ENCODE peak calls at places on chromosomes 1 and 21, in five cellular contexts. P is transverse colon, H is Panc1, U is stomach, Q is astrocyte. I is an unnamed sample.

GRCh38 chr21:46597031-46597430 is 7.9 kb downstream of the S100B start:
- DNase-seq in P (no peak), H (no peak), U (no peak), Q (no peak), I (no peak)

GRCh38 chr21:39136711-39137110 is 46.5 kb downstream of the PSMG1 start:
- DNase-seq in P (no peak), H (no peak), U (no peak), Q (peak), I (no peak)

GRCh38 chr21:25031750-25032149 is 575.5 kb downstream of the MRPL39 start:
- DNase-seq in P (no peak), H (no peak), U (no peak), Q (no peak), I (no peak)

GRCh38 chr1:221900678-221901077 is 158.8 kb upstream of the DUSP10 start:
- DNase-seq in P (no peak), H (no peak), U (no peak), Q (no peak), I (no peak)

GRCh38 chr1:38088366-38088765 is 41.8 kb upstream of the POU3F1 start:
- DNase-seq in P (no peak), H (no peak), U (no peak), Q (no peak), I (no peak)

GRCh38 chr1:156489166-156489934 is 11.2 kb downstream of the MEF2D start:
- DNase-seq in P (no peak), H (no peak), U (no peak), Q (no peak), I (no peak)

GRCh38 chr1:35558374-35559316 is 1.0 kb downstream of the NCDN start:
- DNase-seq in P (no peak), H (no peak), U (no peak), Q (no peak), I (no peak)

GRCh38 chr1:160074865-160075264 is 4.9 kb upstream of the KCNJ10 start:
- DNase-seq in P (no peak), H (no peak), U (no peak), Q (no peak), I (no peak)

GRCh38 chr1:232561381-232561780 is 68.6 kb downstream of the SIPA1L2 start:
- DNase-seq in P (no peak), H (no peak), U (no peak), Q (no peak), I (no peak)

GRCh38 chr1:213970193-213970592 is 17.6 kb upstream of the PROX1 start:
- DNase-seq in P (no peak), H (no peak), U (no peak), Q (peak), I (no peak)

GRCh38 chr1:212438831-212439237 is 6.1 kb downstream of the NENF start:
- DNase-seq in P (no peak), H (no peak), U (no peak), Q (no peak), I (no peak)

GRCh38 chr21:44372616-44373015 is 19.2 kb downstream of the TRPM2 start:
- DNase-seq in P (no peak), H (no peak), U (no peak), Q (no peak), I (no peak)

GRCh38 chr1:36159614-36160387 is 3.8 kb downstream of the MAP7D1 start:
- DNase-seq in P (no peak), H (no peak), U (no peak), Q (no peak), I (no peak)

GRCh38 chr1:180612591-180612990 is 19.2 kb upstream of the XPR1 start:
- DNase-seq in P (no peak), H (no peak), U (no peak), Q (no peak), I (no peak)

GRCh38 chr1:153631047-153632022 is 2.5 kb upstream of the CHTOP start:
- DNase-seq in P (no peak), H (no peak), U (no peak), Q (peak), I (peak)

GRCh38 chr1:170114916-170115315 is 30.8 kb upstream of the NTMT2 start:
- DNase-seq in P (no peak), H (no peak), U (no peak), Q (peak), I (no peak)

GRCh38 chr1:205907794-205908193 is 35.5 kb downstream of the SLC26A9 start:
- DNase-seq in P (no peak), H (no peak), U (no peak), Q (no peak), I (no peak)

GRCh38 chr1:9374748-9375345 is 82.2 kb downstream of the SPSB1 start:
- DNase-seq in P (no peak), H (no peak), U (no peak), Q (no peak), I (no peak)

GRCh38 chr1:170296642-170297041 is 150.9 kb downstream of the NTMT2 start:
- DNase-seq in P (no peak), H (no peak), U (no peak), Q (no peak), I (no peak)

GRCh38 chr1:171583581-171584194 is 38.4 kb upstream of the MYOCOS start:
- DNase-seq in P (no peak), H (no peak), U (no peak), Q (no peak), I (no peak)

GRCh38 chr1:245609354-245609753 is 454.6 kb downstream of the KIF26B start:
- DNase-seq in P (no peak), H (no peak), U (no peak), Q (no peak), I (no peak)

GRCh38 chr1:26190373-26190987 is at the start of gene CATSPER4:
- DNase-seq in P (no peak), H (no peak), U (no peak), Q (no peak), I (no peak)

GRCh38 chr21:40404319-40404906 is 442.5 kb downstream of the DSCAM start:
- DNase-seq in P (no peak), H (no peak), U (no peak), Q (peak), I (no peak)

GRCh38 chr1:211675230-211676105 is at the start of gene NEK2:
- DNase-seq in P (peak), H (peak), U (peak), Q (peak), I (peak)

GRCh38 chr1:225950905-225951351 is 9.9 kb upstream of the LEFTY2 start:
- DNase-seq in P (no peak), H (no peak), U (no peak), Q (no peak), I (no peak)

GRCh38 chr21:15122241-15122640 is 57.4 kb upstream of the NRIP1 start:
- DNase-seq in P (no peak), H (peak), U (no peak), Q (peak), I (no peak)

GRCh38 chr21:42277593-42277992 is 37.6 kb downstream of the TFF3 start:
- DNase-seq in P (no peak), H (no peak), U (no peak), Q (peak), I (no peak)

GRCh38 chr1:34907487-34908090 is 21.9 kb downstream of the DLGAP3 start:
- DNase-seq in P (no peak), H (no peak), U (no peak), Q (no peak), I (no peak)

GRCh38 chr1:51728611-51729155 is 111.8 kb downstream of the OSBPL9 start:
- DNase-seq in P (no peak), H (no peak), U (no peak), Q (peak), I (no peak)

GRCh38 chr1:155188268-155188667 is 14.6 kb downstream of the TRIM46 start:
- DNase-seq in P (no peak), H (no peak), U (no peak), Q (no peak), I (peak)

GRCh38 chr1:12424150-12424549 is 193.9 kb downstream of the DHRS3 start:
- DNase-seq in P (no peak), H (no peak), U (no peak), Q (peak), I (no peak)
- TF ChIP-seq CTCF in P (no peak), H (no peak), U (no peak), Q (no peak), I (no peak)

DNA sequence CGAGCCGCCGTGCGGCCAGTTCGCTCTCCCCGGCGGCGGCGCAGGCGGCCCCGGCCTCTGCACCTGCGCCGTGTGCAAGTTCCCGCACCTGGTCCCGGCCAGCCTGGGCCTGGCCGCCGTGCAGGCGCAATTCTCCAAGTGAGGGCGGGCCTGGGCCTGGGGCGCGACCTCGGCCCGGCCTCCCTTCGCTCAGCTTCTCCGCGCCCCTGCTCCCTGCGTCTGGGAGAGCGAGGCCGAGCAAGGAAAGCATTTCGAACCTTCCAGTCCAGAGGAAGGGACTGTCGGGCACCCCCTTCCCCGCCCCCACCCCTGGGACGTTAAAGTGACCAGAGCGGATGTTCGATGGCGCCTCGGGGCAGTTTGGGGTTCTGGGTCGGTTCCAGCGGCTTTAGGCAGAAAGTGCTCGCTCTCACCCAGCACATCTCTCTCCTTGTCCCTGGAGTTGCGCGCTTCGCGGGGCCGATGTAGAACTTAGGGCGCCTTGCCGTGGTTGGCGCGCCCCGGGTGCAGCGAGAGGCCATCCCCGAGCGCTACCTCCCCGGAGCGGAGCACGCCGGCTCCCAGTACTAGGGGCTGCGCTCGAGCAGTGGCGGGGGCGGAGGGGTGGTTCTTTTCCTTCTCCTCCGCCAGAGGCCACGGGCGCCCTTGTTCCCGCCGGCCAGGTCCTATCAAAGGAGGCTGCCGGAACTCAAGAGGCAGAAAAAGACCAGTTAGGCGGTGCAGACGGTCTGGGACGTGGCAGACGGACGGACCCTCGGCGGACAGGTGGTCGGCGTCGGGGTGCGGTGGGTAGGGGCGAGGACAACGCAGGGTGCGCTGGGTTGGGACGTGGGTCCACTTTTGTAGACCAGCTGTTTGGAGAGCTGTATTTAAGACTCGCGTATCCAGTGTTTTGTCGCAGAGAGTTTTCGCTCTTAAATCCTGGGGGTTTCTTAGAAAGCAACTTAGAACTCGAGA is 1.3 kb downstream of the OLIG1 start:
- DNase-seq in P (no peak), H (no peak), U (no peak), Q (no peak), I (no peak)
- H3K4me3 ChIP-seq in P (peak), H (peak), U (peak), Q (no peak), I (no peak)

DNA sequence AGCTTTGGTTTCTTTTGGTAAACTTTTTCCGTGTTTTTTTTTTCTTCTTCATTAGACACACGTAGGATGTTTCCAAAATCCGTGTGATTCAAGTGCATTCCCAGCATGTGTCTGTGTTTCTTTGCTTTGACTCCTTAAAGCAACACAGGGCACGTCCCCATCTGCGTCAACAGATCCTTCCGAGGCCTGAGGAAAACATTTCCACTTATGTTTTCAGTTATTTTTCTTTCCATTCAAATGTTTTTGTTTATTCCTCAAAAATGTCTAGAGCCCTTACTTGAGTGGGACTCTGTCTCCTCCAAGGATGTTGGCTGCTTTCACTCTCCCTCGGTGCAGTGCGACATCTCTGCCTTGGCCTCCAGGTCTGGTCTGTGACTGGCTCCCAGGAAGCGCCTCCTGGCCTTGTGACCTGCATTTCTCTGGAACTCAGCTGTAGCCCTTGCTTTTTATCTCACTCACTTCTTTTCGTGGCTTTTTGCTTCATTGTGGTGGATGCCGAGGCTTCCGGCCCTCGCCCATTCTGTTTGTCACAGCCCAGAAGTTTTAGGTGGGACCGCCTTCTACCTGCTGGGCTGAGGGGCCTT is 31.3 kb upstream of the SLC19A1 start:
- DNase-seq in P (no peak), H (no peak), U (no peak), Q (no peak), I (no peak)
- H3K27ac ChIP-seq in P (peak), H (no peak), U (no peak), Q (no peak), I (no peak)

GRCh38 chr1:17667641-17668040 is 87.5 kb upstream of the ACTL8 start:
- DNase-seq in P (no peak), H (no peak), U (no peak), Q (no peak), I (no peak)

GRCh38 chr1:17665054-17665453 is 90.1 kb upstream of the ACTL8 start:
- DNase-seq in P (no peak), H (no peak), U (no peak), Q (no peak), I (no peak)

GRCh38 chr1:17664322-17664721 is 90.8 kb upstream of the ACTL8 start:
- DNase-seq in P (no peak), H (no peak), U (no peak), Q (no peak), I (no peak)

GRCh38 chr1:17668195-17668594 is 86.9 kb upstream of the ACTL8 start:
- DNase-seq in P (no peak), H (no peak), U (no peak), Q (no peak), I (no peak)

GRCh38 chr1:17665950-17666720 is 89.0 kb upstream of the ACTL8 start:
- DNase-seq in P (no peak), H (no peak), U (no peak), Q (peak), I (no peak)
- TF ChIP-seq CTCF in P (no peak), H (no peak), U (no peak), Q (no peak), I (no peak)

DNA sequence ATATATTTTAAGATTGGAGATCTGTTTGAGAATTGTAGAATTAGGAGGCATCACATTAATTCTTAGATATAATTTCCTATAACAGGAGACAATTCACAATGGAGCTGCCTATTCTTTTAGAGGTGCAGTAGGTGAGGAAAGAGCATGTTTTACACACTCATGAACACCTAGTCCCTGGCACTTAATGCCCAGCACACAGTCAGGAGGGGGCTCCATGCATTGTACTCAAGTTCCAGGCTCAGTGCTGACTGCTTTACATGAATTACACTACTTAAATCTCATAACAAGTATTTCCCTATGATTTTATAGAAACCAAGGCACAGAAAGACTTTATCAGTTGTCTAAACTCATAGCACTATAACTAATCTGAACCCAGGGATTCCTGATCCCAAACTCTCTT is 360 bp upstream of the GBP3 start:
- DNase-seq in P (no peak), H (no peak), U (no peak), Q (no peak), I (no peak)
- H3K4me3 ChIP-seq in P (no peak), H (no peak), U (peak), Q (peak), I (no peak)

DNA sequence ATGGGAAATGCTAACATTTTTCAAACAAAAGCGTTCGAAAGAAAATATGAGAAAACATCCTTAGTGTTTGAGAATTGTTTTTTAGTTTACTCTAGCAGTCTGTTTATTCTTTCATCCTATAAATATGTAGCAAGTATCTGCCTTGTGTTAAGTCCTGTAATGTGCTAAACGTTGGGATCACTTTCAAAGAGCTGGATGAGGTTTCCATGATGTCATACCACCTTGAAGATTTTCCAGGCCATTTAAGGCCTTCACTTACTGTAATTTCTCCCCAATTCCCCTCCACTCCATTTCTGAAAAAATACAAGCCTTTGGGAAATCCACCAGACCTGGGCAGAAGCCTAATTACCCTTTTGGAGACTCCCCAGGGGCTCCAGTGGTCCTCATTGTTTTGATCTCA is 24.2 kb upstream of the CTBS start:
- DNase-seq in P (no peak), H (no peak), U (no peak), Q (peak), I (no peak)
- H3K27ac ChIP-seq in P (no peak), H (peak), U (no peak), Q (peak), I (no peak)

I was measured in pancreas.